ENCODE peak calls at places on chromosomes 7 and 10, in nine cellular contexts. D, B, K, J, N, A, X, S and F are unnamed samples.

GRCh38 chr10:103933557-103934121 is 15.7 kb upstream of the STN1 start:
- DNase-seq in D (no peak), B (no peak), K (peak; percentile 77), J (no peak), N (no peak), A (no peak), X (peak; percentile 39), S (no peak), F (no peak)

GRCh38 chr10:120508966-120509365 is 51.9 kb downstream of the PLPP4 start:
- DNase-seq in D (no peak), B (no peak), K (no peak), J (no peak), N (no peak), A (no peak), X (no peak), S (no peak), F (no peak)

GRCh38 chr7:133040617-133041016 is 41.3 kb downstream of the CHCHD3 start:
- DNase-seq in D (no peak), B (no peak), K (no peak), J (no peak), N (no peak), A (no peak), X (no peak), S (no peak), F (no peak)

GRCh38 chr7:20299647-20300312 is 30.9 kb upstream of the ITGB8 start:
- DNase-seq in D (no peak), B (no peak), K (no peak), J (no peak), N (no peak), A (no peak), X (no peak), S (no peak), F (no peak)

GRCh38 chr7:96992624-96993452 is 12.5 kb upstream of the DLX6 start:
- DNase-seq in D (no peak), B (no peak), K (no peak), J (no peak), N (peak; percentile 68), A (no peak), X (no peak), S (no peak), F (no peak)

GRCh38 chr7:24075426-24075810 is 208.6 kb upstream of the NPY start:
- DNase-seq in D (no peak), B (no peak), K (no peak), J (no peak), N (no peak), A (no peak), X (no peak), S (no peak), F (no peak)

GRCh38 chr7:50838675-50839377 is 56.1 kb upstream of the GRB10 start:
- DNase-seq in D (no peak), B (no peak), K (no peak), J (peak; percentile 80), N (no peak), A (no peak), X (no peak), S (no peak), F (no peak)

GRCh38 chr7:98354511-98355249 is 46.2 kb downstream of the BAIAP2L1 start:
- DNase-seq in D (no peak), B (peak; percentile 79), K (no peak), J (peak; percentile 52), N (no peak), A (peak; percentile 85), X (no peak), S (no peak), F (no peak)

GRCh38 chr10:50416181-50416824 is 165.0 kb upstream of the ASAH2 start:
- DNase-seq in D (no peak), B (no peak), K (no peak), J (no peak), N (no peak), A (no peak), X (no peak), S (no peak), F (no peak)

DNA sequence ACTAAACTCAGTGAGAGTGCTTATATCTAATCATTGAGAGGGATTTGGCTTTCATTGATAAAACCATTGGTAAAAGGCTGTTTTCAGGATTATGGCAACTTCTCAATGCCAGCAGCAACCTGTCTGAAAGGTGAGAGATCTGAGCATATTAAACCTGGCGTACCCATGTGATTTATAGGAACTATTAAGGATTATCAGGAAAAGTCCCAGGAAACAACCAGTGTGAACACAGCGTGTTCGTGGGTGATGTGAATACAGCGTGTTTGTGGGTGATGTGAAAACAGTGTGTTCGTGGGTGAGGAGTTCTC is 65.8 kb downstream of the PDIA4 start:
- DNase-seq in D (no peak), B (no peak), K (no peak), J (no peak), N (no peak), A (no peak), X (peak; percentile 48), S (no peak), F (no peak)
- H3K27ac ChIP-seq in D (peak overlapping the region; percentile 69), B (peak overlapping the region; percentile 83), K (no peak overlapping the region), J (no peak overlapping the region), N (no peak overlapping the region), A (peak overlapping the region; percentile 21), X (peak overlapping the region; percentile 80), S (no peak overlapping the region), F (peak overlapping the region; percentile 50)

GRCh38 chr10:18439601-18440000 is 211.8 kb downstream of the NSUN6 start:
- DNase-seq in D (no peak), B (no peak), K (no peak), J (no peak), N (no peak), A (no peak), X (no peak), S (no peak), F (no peak)
- H3K27ac ChIP-seq in D (no peak overlapping the region), B (no peak overlapping the region), K (no peak overlapping the region), J (peak overlapping the region; percentile 81), N (no peak overlapping the region), A (no peak overlapping the region), X (no peak overlapping the region), S (no peak overlapping the region), F (no peak overlapping the region)

DNA sequence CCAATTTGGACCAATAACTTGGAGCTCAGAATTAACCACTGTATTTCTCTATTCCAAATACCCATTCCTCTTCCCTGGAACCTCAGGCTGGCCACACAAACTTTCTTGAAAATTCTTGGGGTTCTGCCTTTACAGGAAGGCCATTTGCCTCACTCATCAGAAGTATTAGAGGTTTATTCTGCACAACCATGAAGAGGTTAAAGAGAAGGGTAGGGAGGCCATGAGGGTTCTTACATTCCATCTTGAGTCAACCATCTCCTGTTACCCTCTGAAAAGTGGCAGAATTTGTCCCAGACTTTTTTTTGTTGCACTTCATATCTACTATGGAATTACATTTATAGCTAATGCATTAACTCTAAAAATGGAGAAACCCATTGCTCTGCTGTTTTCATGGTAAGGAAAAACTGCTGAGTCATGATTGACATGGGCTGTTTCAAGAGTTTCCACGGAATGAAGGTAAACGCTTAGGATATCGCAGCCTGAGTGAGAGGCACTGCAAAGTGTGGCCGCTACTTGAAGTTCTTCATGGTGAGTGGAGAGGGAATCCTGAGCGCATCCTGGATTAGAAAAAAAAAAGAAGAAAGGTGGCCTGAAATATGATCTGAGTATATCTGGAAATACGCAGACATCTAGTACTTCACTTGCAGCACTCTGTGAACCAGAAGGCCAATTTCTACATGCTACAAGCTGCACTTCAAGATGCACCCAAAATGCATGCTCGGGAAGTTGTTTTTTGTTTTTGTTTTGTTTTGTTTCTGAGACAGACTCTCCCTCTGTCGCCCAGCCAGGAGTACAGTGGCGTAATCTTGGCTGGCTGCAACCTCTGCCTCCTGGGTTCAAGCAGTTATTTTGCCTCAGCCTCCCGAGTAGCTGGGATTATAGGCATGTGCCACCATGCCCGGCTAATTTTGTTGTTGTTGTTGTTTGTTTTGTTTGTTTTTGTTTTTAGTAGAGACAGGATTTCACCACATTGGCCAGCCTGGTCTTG is 83.7 kb downstream of the KIAA1217 start:
- DNase-seq in D (no peak), B (no peak), K (no peak), J (no peak), N (no peak), A (no peak), X (no peak), S (no peak), F (no peak)
- H3K27ac ChIP-seq in D (no peak overlapping the region), B (no peak overlapping the region), K (no peak overlapping the region), J (peak overlapping the region; percentile 51), N (no peak overlapping the region), A (no peak overlapping the region), X (no peak overlapping the region), S (no peak overlapping the region), F (no peak overlapping the region)

DNA sequence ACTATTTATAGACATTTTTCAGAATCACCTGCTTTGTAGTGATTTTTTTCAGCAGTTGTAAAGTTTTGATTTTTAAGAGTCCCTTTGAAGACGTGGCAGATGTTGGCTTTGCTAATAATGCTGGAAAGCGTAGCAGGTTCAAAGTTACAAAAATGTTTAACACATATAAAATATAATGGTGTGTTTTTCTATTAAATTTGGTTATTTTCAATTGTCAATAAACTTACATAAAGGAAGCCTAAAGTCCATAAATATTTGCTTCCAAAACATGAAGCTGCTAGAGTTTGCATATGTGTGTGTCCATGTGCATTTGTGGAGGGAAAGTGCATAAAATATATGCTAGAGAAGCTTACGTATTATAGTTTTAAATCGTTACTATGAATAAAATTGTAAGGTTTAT is 3.7 kb downstream of the MEOX2 start:
- DNase-seq in D (no peak), B (no peak), K (no peak), J (no peak), N (no peak), A (no peak), X (no peak), S (no peak), F (no peak)
- H3K27ac ChIP-seq in D (peak overlapping the region; percentile 86), B (no peak overlapping the region), K (no peak overlapping the region), J (peak overlapping the region; percentile 41), N (no peak overlapping the region), A (no peak overlapping the region), X (no peak overlapping the region), S (no peak overlapping the region), F (no peak overlapping the region)

DNA sequence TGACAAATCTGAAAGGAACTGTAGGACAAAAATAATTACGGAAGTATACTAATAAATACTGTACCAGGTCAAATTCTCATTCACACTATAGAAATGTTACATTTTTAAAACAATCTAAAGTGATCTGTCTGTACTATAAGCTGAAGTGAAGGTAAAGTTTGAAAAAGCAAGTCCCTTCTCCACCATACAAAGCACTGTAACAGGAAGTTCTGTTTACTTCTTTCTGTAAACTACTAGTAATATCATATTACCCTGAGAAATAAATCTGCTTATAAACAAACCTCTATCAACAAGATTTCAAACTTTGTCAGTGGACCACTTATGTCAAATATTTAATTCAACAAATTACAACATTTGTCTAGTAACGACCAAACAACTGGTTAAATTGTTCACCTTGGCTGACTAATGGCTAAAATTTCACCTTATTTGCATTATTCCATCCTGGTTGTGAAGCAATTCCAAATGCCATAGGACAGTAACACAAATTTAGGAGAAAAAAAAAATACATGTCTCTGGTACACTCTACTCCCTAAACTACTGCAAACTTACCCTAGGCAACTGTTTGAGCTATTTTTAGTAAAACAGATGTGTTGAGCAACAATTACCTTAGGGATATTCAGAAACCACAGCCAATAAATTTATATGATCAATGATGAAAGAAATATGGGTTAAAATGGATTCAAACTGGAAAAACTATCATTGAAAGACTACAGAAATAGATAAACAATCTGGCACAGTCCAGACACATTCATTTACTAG is 126.0 kb downstream of the NRBF2 start:
- DNase-seq in D (no peak), B (no peak), K (no peak), J (no peak), N (no peak), A (no peak), X (no peak), S (no peak), F (no peak)
- H3K27ac ChIP-seq in D (no peak overlapping the region), B (peak overlapping the region; percentile 14), K (no peak overlapping the region), J (no peak overlapping the region), N (no peak overlapping the region), A (no peak overlapping the region), X (no peak overlapping the region), S (no peak overlapping the region), F (no peak overlapping the region)